ENCODE peak calls at places on chromosome 4, in four cellular contexts. One of them, this sample, is unnamed.
A peak's percentile ranks its signal among the peaks of the same experiment; 100 is the strongest.

GRCh38 chr4:151951727-151952078 is 190.9 kb upstream of the GATB start:
- DNase-seq in K562: no peak
- DNase-seq in HCT116: no peak
- DNase-seq in HepG2: no peak
- DNase-seq in this sample: no peak

GRCh38 chr4:10371869-10372471 is 85.3 kb downstream of the ZNF518B start:
- DNase-seq in HepG2: no peak
- DNase-seq in K562: peak; percentile 63
- DNase-seq in HCT116: no peak
- DNase-seq in this sample: no peak

GRCh38 chr4:54723220-54723619 is 65.5 kb downstream of the KIT start:
- DNase-seq in HCT116: no peak
- DNase-seq in HepG2: no peak
- DNase-seq in K562: no peak
- DNase-seq in this sample: no peak

GRCh38 chr4:40193018-40193571 is 3.7 kb upstream of the RHOH start:
- DNase-seq in HCT116: no peak
- DNase-seq in K562: peak; percentile 27
- DNase-seq in HepG2: peak; percentile 7
- DNase-seq in this sample: no peak

GRCh38 chr4:74423101-74423500 is 21.8 kb upstream of the AREG start:
- DNase-seq in HCT116: no peak
- DNase-seq in HepG2: no peak
- DNase-seq in K562: no peak
- DNase-seq in this sample: no peak

GRCh38 chr4:113692809-113693411 is 68.6 kb downstream of the CAMK2D start:
- DNase-seq in HepG2: no peak
- DNase-seq in HCT116: no peak
- DNase-seq in K562: no peak
- DNase-seq in this sample: no peak

GRCh38 chr4:4923208-4923607 is 63.7 kb downstream of the MSX1 start:
- DNase-seq in HCT116: no peak
- DNase-seq in HepG2: no peak
- DNase-seq in K562: no peak
- DNase-seq in this sample: no peak

GRCh38 chr4:87985097-87985886 is 9.8 kb downstream of the SPP1 start:
- DNase-seq in HCT116: peak; percentile 58
- DNase-seq in HepG2: peak; percentile 70
- DNase-seq in K562: no peak
- DNase-seq in this sample: peak; percentile 33

GRCh38 chr4:169689681-169690080 is 68.1 kb downstream of the HPF1 start:
- DNase-seq in HepG2: no peak
- DNase-seq in K562: no peak
- DNase-seq in HCT116: no peak
- DNase-seq in this sample: no peak

GRCh38 chr4:169485791-169486742 is 126.3 kb downstream of the NEK1 start:
- DNase-seq in HCT116: peak; percentile 49
- DNase-seq in K562: no peak
- DNase-seq in HepG2: peak; percentile 36
- DNase-seq in this sample: peak; percentile 56

GRCh38 chr4:187849556-187850245 is 145.9 kb upstream of the ZFP42 start:
- DNase-seq in HCT116: no peak
- DNase-seq in HepG2: no peak
- DNase-seq in K562: no peak
- DNase-seq in this sample: no peak

GRCh38 chr4:185542626-185543336 is 7.5 kb upstream of the PDLIM3 start:
- DNase-seq in HepG2: no peak
- DNase-seq in K562: no peak
- DNase-seq in HCT116: no peak
- DNase-seq in this sample: no peak

GRCh38 chr4:110808371-110808878 is 185.5 kb upstream of the PITX2 start:
- DNase-seq in HCT116: no peak
- DNase-seq in K562: no peak
- DNase-seq in HepG2: no peak
- DNase-seq in this sample: no peak

GRCh38 chr4:16075975-16076757 is 7.7 kb downstream of the PROM1 start:
- DNase-seq in HCT116: no peak
- DNase-seq in HepG2: no peak
- DNase-seq in K562: no peak
- DNase-seq in this sample: no peak

GRCh38 chr4:164012396-164013027 is 518.0 kb downstream of the TMA16 start:
- DNase-seq in K562: no peak
- DNase-seq in HepG2: peak; percentile 28
- DNase-seq in HCT116: peak; percentile 29
- DNase-seq in this sample: no peak

GRCh38 chr4:41644288-41644914 is 104.1 kb downstream of the PHOX2B start:
- DNase-seq in HCT116: no peak
- DNase-seq in K562: peak; percentile 57
- DNase-seq in HepG2: peak; percentile 3
- DNase-seq in this sample: no peak

GRCh38 chr4:108215055-108215454 is 46.3 kb upstream of the LEF1 start:
- DNase-seq in K562: no peak
- DNase-seq in HCT116: no peak
- DNase-seq in HepG2: peak; percentile 9
- DNase-seq in this sample: no peak

GRCh38 chr4:109912706-109913621 is at the start of gene EGF:
- DNase-seq in HepG2: no peak
- DNase-seq in HCT116: no peak
- DNase-seq in K562: peak; percentile 29
- DNase-seq in this sample: no peak

GRCh38 chr4:170990989-170991589 is 822.1 kb upstream of the GALNTL6 start:
- DNase-seq in K562: no peak
- DNase-seq in HCT116: peak; percentile 37
- DNase-seq in HepG2: peak; percentile 23
- DNase-seq in this sample: peak; percentile 13

DNA sequence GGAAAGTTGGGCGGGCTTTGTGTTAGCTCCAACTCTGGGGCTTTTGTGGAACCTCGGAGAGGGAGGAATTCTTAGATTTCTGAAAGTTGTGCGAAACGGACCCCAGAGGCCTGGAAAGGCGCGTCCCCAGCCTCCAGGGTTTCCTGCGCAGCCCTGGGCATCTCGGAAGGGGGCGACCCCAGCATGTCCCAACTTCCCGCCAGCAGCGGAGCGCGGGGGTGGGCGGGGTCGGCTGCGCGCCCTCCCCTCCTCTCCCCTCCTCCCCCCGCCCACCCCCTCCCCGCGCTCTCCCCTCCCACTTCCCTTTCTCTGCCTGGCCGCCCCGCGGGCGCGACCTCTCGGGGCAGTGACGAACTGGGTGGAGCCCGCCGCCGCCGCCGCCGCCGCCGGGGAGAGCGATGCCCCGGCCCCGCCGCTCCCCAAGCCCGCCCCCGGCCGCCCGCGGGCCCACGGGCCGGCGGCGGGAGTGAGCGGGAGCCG is 16.8 kb downstream of the PTTG2 start:
- DNase-seq in HepG2: peak; percentile 65
- DNase-seq in K562: peak; percentile 92
- DNase-seq in HCT116: peak; percentile 24
- DNase-seq in this sample: no peak
- H3K4me3 ChIP-seq in HepG2: peak overlapping the region; percentile 61
- H3K4me3 ChIP-seq in K562: peak overlapping the region; percentile 60
- H3K4me3 ChIP-seq in HCT116: peak overlapping the region; percentile 61
- H3K4me3 ChIP-seq in this sample: peak overlapping the region; percentile 68

GRCh38 chr4:161762796-161763195 is 401.0 kb downstream of the FSTL5 start:
- DNase-seq in HepG2: no peak
- DNase-seq in K562: no peak
- DNase-seq in HCT116: no peak
- DNase-seq in this sample: no peak

GRCh38 chr4:161767116-161767515 is 396.7 kb downstream of the FSTL5 start:
- DNase-seq in K562: no peak
- DNase-seq in HCT116: no peak
- DNase-seq in HepG2: no peak
- DNase-seq in this sample: no peak
- TF ChIP-seq TCF7L2 in K562: no peak
- TF ChIP-seq TCF7L2 in HCT116: no peak
- TF ChIP-seq TCF7L2 in HepG2: no peak
- TF ChIP-seq TCF7L2 in this sample: no peak

GRCh38 chr4:68950033-68950432 is 1.6 kb downstream of the UGT2A3 start:
- DNase-seq in K562: no peak
- DNase-seq in HepG2: no peak
- DNase-seq in HCT116: no peak
- DNase-seq in this sample: no peak
- H3K4me3 ChIP-seq in K562: no peak overlapping the region
- H3K4me3 ChIP-seq in HepG2: peak overlapping the region; percentile 59
- H3K4me3 ChIP-seq in HCT116: no peak overlapping the region
- H3K4me3 ChIP-seq in this sample: no peak overlapping the region

DNA sequence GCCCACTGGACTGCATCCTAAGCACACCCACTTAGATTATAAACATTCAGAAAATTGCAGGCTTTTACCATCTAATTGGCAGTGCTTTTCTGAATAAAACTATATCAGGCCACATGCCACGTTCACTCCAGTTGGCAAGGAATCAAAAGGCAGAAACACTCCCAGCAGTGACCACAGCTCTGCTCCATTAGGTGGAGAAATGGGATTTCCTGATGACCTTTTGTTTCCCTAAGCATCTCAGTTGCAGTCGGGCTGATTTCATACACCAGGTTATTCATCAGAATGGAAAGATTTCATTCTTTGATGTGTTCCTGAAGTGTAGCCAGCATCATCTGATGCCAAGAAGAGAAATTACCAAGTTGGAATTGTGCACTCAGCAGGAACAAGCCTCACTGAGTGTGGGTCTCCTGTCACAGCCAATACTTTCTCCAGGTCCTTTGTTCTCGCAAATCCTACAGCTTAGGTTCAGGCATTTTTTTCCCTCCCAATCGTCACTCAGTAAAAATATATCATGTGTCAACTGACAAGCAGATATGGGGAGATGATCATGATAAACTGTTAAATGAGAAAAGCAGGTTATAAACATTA is 193.8 kb downstream of the SPATA18 start:
- DNase-seq in HCT116: no peak
- DNase-seq in HepG2: no peak
- DNase-seq in K562: no peak
- DNase-seq in this sample: no peak
- TF ChIP-seq TCF7L2 in HCT116: no peak
- TF ChIP-seq TCF7L2 in HepG2: no peak
- TF ChIP-seq TCF7L2 in K562: no peak
- TF ChIP-seq TCF7L2 in this sample: no peak

DNA sequence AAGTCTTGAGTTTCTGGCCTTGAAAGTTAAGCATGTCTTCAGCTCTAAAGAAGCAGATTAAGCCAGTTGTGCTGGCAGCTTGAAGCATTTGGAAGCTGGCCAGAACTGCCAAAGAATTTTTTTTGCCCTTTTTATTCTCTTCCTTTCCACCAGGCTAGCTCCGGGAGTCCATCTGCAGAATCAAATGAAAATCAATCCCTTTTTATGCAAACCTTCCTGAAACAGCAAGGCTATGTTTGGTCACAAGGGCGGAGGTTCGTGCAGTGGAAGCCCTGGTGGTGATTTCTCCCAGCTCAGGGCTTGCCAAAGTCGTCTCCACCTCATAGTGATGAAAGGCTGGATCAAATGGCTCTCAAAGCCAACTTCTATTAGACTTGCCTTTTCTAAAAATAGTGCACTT is 21.6 kb upstream of the C4orf54 start:
- DNase-seq in HepG2: no peak
- DNase-seq in HCT116: no peak
- DNase-seq in K562: no peak
- DNase-seq in this sample: no peak
- H3K4me3 ChIP-seq in HepG2: no peak overlapping the region
- H3K4me3 ChIP-seq in HCT116: no peak overlapping the region
- H3K4me3 ChIP-seq in K562: no peak overlapping the region
- H3K4me3 ChIP-seq in this sample: no peak overlapping the region